ENCODE peak calls at places on chromosome 6, in five cellular contexts. E is fibroblast of lung, S is neuronal stem cell, F is lower lobe of right lung, C is cardiac muscle cell. P is an unnamed sample.

GRCh38 chr6:134416501-134417154 is 98.7 kb upstream of the SGK1 start:
- DNase-seq in E (no peak), S (no peak), F (no peak), C (peak), P (no peak)

GRCh38 chr6:47743744-47744143 is 38.1 kb upstream of the OPN5 start:
- DNase-seq in E (peak), S (no peak), F (no peak), C (peak), P (no peak)

GRCh38 chr6:31402324-31403282 is 792 bp upstream of the MICA start:
- DNase-seq in E (peak), S (no peak), F (no peak), C (peak), P (peak)

GRCh38 chr6:65045801-65046200 is 661.2 kb downstream of the EYS start:
- DNase-seq in E (no peak), S (no peak), F (no peak), C (no peak), P (no peak)

GRCh38 chr6:106527979-106528378 is 101.3 kb downstream of the RTN4IP1 start:
- DNase-seq in E (peak), S (no peak), F (no peak), C (peak), P (no peak)

GRCh38 chr6:159577564-159577963 is 115.5 kb downstream of the SOD2 start:
- DNase-seq in E (no peak), S (no peak), F (no peak), C (no peak), P (no peak)

GRCh38 chr6:17281100-17281496 is at the start of gene RBM24:
- DNase-seq in E (peak), S (peak), F (peak), C (peak), P (no peak)

GRCh38 chr6:28211840-28212509 is 13.1 kb upstream of the ZSCAN9 start:
- DNase-seq in E (peak), S (peak), F (no peak), C (no peak), P (no peak)

GRCh38 chr6:34324738-34325444 is 67.6 kb downstream of the NUDT3 start:
- DNase-seq in E (peak), S (no peak), F (no peak), C (peak), P (no peak)

GRCh38 chr6:67630146-67630545 is 1004.9 kb upstream of the ADGRB3 start:
- DNase-seq in E (peak), S (no peak), F (no peak), C (peak), P (no peak)

GRCh38 chr6:43951063-43951755 is 176.0 kb downstream of the MRPL14 start:
- DNase-seq in E (peak), S (peak), F (peak), C (peak), P (no peak)

DNA sequence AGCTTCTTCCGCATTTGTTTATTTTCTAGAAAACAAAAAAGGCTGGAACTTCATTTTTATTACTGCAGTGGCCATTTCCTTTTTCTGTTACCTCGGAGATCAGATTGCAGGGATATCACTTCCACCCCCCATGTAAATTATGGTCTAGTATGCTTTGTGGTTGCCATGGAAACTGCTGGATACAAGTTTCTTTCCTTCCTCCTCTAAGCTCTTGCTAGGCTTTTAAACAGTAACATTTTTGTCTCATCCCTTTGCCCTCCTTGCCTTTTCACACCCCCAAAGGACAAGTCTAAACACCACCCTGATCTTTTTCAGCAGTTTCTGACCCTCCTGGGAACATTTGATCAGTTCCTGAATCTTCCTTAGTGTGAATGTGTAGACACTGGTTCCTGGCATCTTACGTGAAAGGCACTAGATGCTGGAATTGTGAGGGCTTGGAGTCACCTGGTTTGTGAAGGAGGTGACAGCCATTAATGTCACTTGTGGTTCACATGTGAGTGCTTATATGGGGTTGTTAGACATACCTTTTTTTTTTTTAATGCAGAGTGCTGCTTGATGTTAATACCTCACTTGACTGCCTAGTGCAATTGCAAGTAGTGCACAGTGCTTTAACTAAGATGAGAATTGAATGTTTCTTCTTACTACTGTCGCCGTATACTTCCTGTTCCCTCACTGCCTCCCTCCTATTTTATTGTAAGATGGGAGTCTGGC is 181.6 kb downstream of the JARID2 start:
- DNase-seq in E (peak), S (no peak), F (no peak), C (no peak), P (no peak)
- H3K27ac ChIP-seq in E (no peak), S (no peak), F (no peak), C (no peak), P (no peak)

GRCh38 chr6:2843138-2843740 is 1.6 kb upstream of the SERPINB1 start:
- DNase-seq in E (no peak), S (no peak), F (no peak), C (peak), P (no peak)

GRCh38 chr6:2845880-2846208 is 4.2 kb upstream of the SERPINB1 start:
- DNase-seq in E (no peak), S (no peak), F (no peak), C (no peak), P (no peak)

GRCh38 chr6:2848851-2849250 is 7.2 kb upstream of the SERPINB1 start:
- DNase-seq in E (no peak), S (no peak), F (no peak), C (no peak), P (peak)

GRCh38 chr6:2850480-2851150 is 9.0 kb upstream of the SERPINB1 start:
- DNase-seq in E (no peak), S (no peak), F (no peak), C (peak), P (no peak)

DNA sequence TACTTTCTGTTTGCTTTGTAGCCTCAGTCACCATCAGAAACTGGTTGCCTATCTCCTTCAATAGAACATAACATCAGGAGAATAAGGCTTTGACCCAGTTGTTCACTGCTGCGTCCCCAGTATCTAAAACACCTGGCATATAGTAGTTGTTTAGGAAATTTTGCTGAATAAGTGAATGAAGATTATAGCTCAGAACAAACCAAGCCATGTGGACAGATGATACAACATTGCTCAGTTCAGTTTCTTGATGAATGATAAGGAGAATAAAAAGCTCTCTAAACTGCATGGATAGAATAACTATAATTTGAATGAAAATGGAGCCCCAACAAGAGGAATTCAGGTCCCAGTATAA is 5.2 kb upstream of the SERPINB1 start:
- DNase-seq in E (no peak), S (no peak), F (no peak), C (no peak), P (no peak)
- H3K4me3 ChIP-seq in E (no peak), S (no peak), F (no peak), C (no peak), P (peak)

GRCh38 chr6:87700351-87700728 is 1.7 kb downstream of the AKIRIN2 start:
- DNase-seq in E (no peak), S (no peak), F (no peak), C (no peak), P (no peak)

GRCh38 chr6:87697581-87698552 is 4.2 kb downstream of the AKIRIN2 start:
- DNase-seq in E (peak), S (no peak), F (no peak), C (peak), P (no peak)

GRCh38 chr6:87698618-87699017 is 3.4 kb downstream of the AKIRIN2 start:
- DNase-seq in E (no peak), S (no peak), F (no peak), C (no peak), P (no peak)

GRCh38 chr6:87700729-87701675 is 1.0 kb downstream of the AKIRIN2 start:
- DNase-seq in E (peak), S (peak), F (peak), C (peak), P (peak)

GRCh38 chr6:87699576-87699975 is 2.5 kb downstream of the AKIRIN2 start:
- DNase-seq in E (no peak), S (no peak), F (no peak), C (no peak), P (no peak)
- H3K27ac ChIP-seq in E (no peak), S (no peak), F (peak), C (no peak), P (peak)

DNA sequence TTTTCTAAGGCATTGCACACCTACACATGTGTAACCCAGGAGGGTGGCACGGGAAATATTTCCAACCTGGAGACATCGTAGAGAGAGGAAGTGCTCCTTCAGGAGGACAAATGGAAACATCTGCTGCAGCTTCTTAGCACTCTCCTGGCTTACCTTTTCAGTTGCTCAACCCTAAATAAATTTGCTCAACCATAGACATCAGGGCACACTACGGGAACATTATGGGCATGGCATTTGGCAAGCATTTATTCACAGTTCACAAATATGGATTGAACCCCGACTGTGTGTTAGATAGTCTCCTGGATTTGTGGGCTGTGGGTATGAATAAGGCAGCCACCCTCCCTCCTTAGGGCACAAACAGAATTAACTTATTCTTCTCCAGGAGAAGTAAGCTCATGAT is 118.7 kb downstream of the SOX4 start:
- DNase-seq in E (no peak), S (no peak), F (no peak), C (no peak), P (no peak)
- H3K4me3 ChIP-seq in E (no peak), S (no peak), F (no peak), C (no peak), P (no peak)

GRCh38 chr6:12353731-12354130 is 63.6 kb downstream of the EDN1 start:
- DNase-seq in E (no peak), S (no peak), F (no peak), C (peak), P (no peak)
- H3K27ac ChIP-seq in E (no peak), S (no peak), F (no peak), C (no peak), P (no peak)

GRCh38 chr6:166640342-166641043 is 13.4 kb upstream of the RPS6KA2 start:
- DNase-seq in E (no peak), S (no peak), F (peak), C (no peak), P (no peak)
- H3K4me3 ChIP-seq in E (no peak), S (no peak), F (peak), C (no peak), P (no peak)

GRCh38 chr6:150719099-150719767 is 119.5 kb downstream of the PLEKHG1 start:
- DNase-seq in E (peak), S (no peak), F (no peak), C (no peak), P (no peak)
- H3K27ac ChIP-seq in E (no peak), S (peak), F (no peak), C (no peak), P (no peak)

DNA sequence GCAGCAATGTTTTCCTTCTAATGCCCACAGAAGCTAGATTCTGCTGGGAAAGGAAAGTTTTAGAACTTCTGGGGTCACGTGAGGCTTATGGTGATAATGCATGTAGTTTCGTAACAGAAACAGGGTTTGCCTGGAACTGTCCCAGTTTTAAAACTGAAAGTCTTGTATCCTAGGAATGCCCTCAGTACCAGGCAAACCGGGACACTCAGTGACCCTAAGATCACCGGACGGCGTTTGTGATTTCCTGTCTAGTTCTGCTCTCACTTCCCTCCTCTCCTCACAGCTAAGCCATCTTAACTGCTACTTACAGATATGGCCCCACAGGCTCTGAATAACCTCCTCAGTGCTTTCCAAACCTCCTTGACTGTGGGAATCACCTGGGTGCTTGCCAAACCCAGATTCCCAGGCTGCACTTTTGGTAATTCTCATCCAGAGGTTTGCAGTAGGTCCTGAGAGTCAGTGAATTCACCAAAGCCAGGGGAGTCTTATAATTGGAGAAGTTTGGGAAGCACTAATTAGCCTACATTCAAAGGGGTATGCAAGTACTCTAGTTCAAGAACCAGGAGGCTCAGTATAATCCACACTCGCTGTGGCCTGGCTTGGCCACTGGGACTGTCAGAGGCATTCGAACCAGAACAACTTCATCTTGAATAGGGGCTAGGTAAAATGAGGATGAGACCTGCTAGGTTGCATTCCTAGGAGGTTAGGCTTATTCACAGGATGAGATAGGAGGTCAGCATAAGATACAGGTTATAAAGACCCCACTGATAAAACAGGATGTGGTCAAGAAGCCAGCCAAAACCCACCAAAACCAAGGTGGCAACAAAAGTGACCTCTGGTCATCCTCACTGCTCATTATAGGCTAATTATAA is 231.6 kb upstream of the MYLIP start:
- DNase-seq in E (peak), S (no peak), F (no peak), C (peak), P (no peak)
- H3K4me3 ChIP-seq in E (no peak), S (no peak), F (no peak), C (no peak), P (no peak)

GRCh38 chr6:11996751-11997150 is 15.4 kb upstream of the HIVEP1 start:
- DNase-seq in E (no peak), S (no peak), F (no peak), C (no peak), P (no peak)
- H3K27ac ChIP-seq in E (no peak), S (no peak), F (no peak), C (no peak), P (no peak)

P was measured in CD8-positive, alpha-beta memory T cell.